ENCODE peak calls at places on chromosomes 5 and 9, in four cellular contexts. Z is PC-3, I is SJSA1, L is mesendoderm. D is an unnamed sample.

GRCh38 chr5:93415819-93416218 is 165.2 kb downstream of the NR2F1-AS1 start:
- DNase-seq in L (no peak), Z (no peak), I (no peak), D (no peak)

GRCh38 chr5:171483453-171484177 is 64.2 kb downstream of the FGF18 start:
- DNase-seq in I (no peak), L (no peak), Z (no peak), D (peak; percentile 54)

GRCh38 chr9:122158202-122158601 is 1.4 kb downstream of the NDUFA8 start:
- DNase-seq in L (peak; percentile 81), Z (peak; percentile 54), I (peak; percentile 49), D (peak; percentile 86)

GRCh38 chr9:121807918-121808278 is 156.5 kb downstream of the DAB2IP start:
- DNase-seq in L (no peak), Z (no peak), I (no peak), D (peak; percentile 29)

GRCh38 chr5:138369706-138370105 is 17.2 kb downstream of the KDM3B start:
- DNase-seq in L (no peak), I (no peak), Z (no peak), D (no peak)

GRCh38 chr9:116344416-116344815 is 190.8 kb downstream of the PAPPA start:
- DNase-seq in L (no peak), Z (no peak), I (no peak), D (no peak)

GRCh38 chr9:126496181-126496576 is 117.5 kb upstream of the LMX1B start:
- DNase-seq in Z (no peak), L (no peak), I (no peak), D (no peak)

GRCh38 chr5:177447611-177448243 is 1.1 kb downstream of the PRR7 start:
- DNase-seq in L (peak; percentile 88), Z (peak; percentile 95), I (peak; percentile 94), D (peak; percentile 92)

DNA sequence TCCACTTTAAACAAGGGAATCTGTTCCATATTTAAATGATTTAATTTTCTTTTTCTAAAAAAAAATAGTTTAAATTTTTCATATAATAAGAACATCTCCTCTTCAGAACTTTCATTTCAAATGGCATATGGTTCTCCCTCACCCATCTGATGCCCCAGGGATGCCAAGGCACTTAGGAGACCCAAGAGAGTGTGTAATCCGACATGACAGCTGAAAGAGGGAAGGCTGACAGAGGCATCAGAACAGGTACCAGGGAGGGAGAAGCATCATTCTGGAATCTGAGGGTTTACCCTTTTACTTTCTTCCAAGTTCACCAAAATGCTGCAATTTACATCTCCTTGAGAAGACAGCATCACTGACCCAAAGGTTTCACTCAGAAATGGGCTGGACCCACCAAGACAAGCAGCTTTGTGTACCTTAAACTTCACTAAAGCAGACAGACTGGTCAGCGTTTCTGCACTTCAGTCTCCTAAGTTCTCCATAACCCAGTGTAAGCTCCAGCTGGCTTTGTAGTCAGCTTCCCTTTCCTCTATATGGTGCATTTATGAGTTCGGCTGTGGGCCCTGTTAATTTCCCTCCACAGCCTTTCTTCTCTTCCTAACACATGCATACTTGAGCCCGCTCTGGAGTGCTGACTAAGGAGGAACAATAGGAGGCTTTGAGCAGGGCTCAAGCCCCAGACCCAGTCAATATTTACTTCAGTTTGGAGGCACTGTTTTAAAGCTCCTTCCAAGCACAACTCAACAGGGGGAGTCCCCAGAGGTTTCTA is 17.7 kb downstream of the EFNA5 start:
- DNase-seq in L (peak; percentile 50), I (no peak), Z (no peak), D (no peak)
- H3K4me1 ChIP-seq in L (peaks cover 3% of the 10 kb centered on the region), I (no peaks in the 10 kb centered on the region), Z (no peaks in the 10 kb centered on the region), D (peaks cover 23% of the 10 kb centered on the region)

DNA sequence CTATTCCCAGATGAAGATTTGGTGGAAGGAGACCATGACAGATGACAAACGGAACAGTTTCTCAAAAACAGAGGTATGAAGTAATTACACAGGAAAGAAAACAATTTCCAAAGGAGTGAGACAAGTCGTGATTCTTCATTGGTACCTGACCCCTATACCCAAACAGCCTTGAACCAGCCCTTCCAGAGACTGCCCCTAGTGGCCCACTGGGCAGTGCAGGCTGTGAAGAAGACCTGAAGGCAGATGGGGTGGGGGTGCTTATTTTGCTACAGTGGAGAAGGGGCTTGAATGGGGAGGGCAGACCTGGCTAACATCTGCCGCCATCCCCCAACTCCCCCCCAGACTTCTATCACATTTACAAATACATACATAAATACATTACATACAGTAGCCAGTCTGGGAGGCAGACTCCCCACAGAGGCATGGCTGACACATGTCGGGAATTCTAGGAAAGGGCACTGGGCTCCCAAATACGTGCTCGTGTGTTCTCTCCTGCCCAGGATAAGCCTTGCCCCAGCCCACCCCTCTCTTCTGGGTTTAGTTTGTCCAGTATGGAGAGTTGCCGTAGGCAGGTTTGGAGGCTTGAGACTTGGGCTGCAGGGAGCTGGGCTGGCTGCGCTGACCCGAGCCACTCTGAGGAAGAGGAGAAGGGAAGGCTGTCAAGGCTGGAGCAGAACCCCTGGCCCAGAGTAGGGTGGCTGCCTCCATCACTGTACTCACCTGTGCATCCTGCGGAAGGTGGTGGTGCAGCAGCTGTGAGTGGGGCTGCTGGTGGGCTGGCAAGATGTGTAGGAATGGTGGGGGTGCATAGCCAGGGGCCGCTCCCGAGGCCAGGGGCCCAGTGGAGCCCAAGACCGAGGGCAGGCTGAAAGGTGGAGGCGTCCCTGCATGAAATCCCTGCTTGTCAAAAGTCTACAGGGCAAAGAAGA is 105.3 kb downstream of the UBE2R2 start:
- DNase-seq in I (no peak), L (peak; percentile 72), Z (peak; percentile 23), D (peak; percentile 88)
- H3K36me3 ChIP-seq in I (peaks cover 82% of the 10 kb centered on the region), L (peaks cover 36% of the 10 kb centered on the region), Z (peaks cover 62% of the 10 kb centered on the region), D (peaks cover 100% of the 10 kb centered on the region)

GRCh38 chr5:79835220-79835714 is 145.6 kb downstream of the CMYA5 start:
- DNase-seq in L (no peak), Z (no peak), I (no peak), D (peak; percentile 23)
- H3K4me1 ChIP-seq in L (no peaks in the 10 kb centered on the region), Z (no peaks in the 10 kb centered on the region), I (no peaks in the 10 kb centered on the region), D (no peaks in the 10 kb centered on the region)

DNA sequence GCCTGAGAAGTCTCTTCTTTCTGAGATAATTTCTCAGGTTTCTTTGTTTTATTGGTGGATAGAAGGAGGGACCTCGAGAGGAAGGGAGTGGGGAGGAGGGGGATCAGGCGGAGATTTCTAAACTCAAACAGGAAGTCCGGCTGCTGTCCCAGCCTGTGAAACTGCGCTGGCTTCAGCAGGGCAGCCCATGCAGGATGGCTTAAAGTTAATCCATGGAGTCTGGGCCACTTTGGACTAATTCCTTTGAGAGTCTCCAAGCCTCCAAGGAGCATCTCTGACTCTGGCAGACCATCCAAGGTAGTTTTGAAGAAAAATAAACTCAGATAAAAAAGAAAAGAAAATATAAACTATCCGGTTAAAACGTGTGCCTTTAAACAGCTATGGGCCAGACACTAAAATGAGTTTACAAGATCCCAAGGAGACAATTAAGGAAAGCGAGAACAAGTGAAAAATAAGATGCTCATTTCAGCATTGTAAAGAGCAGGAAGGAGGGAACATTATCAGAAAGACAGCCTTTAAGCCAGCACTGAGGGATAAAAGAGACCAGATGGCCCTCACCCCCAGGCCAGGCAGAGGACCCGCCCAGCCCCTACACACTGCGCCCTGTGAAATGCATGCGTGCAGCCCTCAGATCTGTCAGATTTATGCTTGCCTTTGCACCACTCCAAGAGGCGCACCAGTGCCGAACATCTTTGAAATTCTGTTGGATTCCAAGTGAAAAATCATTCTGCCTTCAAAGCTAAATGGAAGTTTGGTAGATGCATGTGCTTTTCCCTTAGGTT is 378.2 kb downstream of the MLLT3 start:
- DNase-seq in I (no peak), L (no peak), Z (no peak), D (no peak)
- H3K36me3 ChIP-seq in I (no peaks in the 10 kb centered on the region), L (no peaks in the 10 kb centered on the region), Z (no peaks in the 10 kb centered on the region), D (no peaks in the 10 kb centered on the region)

DNA sequence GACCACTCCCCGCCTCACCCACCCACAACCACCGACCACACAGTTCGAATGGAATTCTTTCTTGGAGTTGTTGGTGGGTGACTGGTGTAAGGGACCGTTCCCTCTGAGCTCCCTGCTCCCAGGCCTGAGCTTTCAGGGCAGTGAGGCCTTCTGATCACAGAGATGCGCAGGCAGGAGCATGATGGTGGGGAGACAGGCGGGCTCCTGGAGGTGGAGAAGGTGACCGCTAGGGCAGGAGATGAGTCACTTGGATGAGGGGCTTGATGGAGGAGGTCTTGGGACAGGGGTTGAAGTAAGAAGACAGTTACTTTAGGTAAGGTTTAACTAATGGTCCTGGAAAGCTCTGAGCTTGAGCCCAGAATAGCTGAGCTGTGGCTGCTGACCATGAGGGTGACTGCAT is 88.5 kb downstream of the HSPA4 start:
- DNase-seq in Z (no peak), I (peak; percentile 33), L (no peak), D (peak; percentile 15)
- H3K4me1 ChIP-seq in Z (no peaks in the 10 kb centered on the region), I (no peaks in the 10 kb centered on the region), L (no peaks in the 10 kb centered on the region), D (no peaks in the 10 kb centered on the region)

GRCh38 chr5:94670726-94671125 is 52.3 kb downstream of the SLF1 start:
- DNase-seq in Z (no peak), L (no peak), I (no peak), D (no peak)

GRCh38 chr5:94672746-94673145 is 54.3 kb downstream of the SLF1 start:
- DNase-seq in I (no peak), Z (no peak), L (no peak), D (no peak)

DNA sequence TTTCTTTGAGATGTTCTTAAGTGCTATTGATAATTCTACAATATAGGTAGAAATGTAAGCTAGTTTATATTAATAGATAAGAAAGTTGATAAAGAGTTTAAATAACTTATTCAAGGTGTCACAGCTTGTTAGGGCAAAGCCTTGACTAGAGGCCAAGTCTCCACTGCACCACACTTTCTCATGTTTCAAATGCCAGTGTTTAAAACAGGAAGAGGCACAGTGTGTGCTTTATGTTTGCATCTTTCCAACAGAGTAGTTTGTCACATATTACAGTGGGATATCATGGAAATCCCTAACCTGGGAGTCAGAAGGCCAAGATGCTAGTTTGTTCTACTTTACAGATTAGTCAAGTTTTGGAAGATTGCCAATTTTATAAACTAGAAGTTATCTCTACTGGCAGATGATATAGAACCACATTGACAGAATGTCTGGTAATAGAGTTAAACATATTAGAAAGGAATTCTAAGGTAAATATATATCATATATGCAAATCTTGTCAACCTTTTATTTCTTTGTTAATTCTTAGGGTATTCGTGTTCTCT is 56.4 kb downstream of the SLF1 start:
- DNase-seq in I (no peak), L (no peak), Z (peak; percentile 18), D (no peak)
- H3K36me3 ChIP-seq in I (peaks cover 6% of the 10 kb centered on the region), L (peaks cover 2% of the 10 kb centered on the region), Z (no peaks in the 10 kb centered on the region), D (peaks cover 38% of the 10 kb centered on the region)

GRCh38 chr5:5648694-5649093 is 226.2 kb downstream of the ICE1 start:
- DNase-seq in L (no peak), Z (no peak), I (no peak), D (no peak)
- H3K4me1 ChIP-seq in L (peaks cover 2% of the 10 kb centered on the region), Z (no peaks in the 10 kb centered on the region), I (peaks cover 19% of the 10 kb centered on the region), D (peaks cover 2% of the 10 kb centered on the region)

DNA sequence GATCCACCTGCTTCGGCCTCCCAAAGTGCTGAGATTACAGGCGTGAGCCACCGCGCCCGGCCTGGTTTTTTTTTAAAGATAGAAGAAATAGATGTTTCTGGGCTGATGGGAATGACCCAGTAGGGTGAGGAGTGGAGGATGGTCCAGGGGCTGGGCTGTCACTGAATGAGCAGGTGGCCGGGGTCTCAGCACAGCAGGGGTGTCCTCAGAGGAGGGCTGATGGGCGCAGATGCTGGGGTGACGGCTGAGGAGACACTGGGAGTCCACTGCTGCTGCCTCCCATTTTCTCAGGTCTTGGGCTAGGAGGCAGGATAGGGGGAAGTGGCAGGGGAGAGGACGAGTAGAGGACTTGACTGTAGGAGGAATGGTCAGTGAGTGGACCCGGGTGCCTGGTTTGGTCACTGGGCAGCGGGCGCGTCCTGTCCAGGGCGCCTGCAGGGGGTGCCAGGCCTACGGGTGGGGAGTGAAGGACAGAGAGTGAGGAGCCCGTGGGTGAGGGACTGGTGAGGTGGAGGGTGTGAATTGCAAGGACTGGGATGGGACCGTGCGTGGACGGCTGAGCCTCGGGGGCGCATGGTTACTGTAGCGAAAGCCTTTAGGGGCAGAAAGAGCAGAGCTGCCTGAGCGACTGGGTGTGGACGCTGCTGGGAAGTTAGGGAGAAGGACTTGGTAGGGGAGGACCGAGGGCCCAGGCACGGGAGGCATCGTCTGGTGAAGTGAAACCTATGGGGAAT is 2.2 kb upstream of the TOR4A start:
- DNase-seq in L (no peak), I (peak; percentile 42), Z (no peak), D (peak; percentile 47)
- H3K36me3 ChIP-seq in L (no peaks in the 10 kb centered on the region), I (peaks cover 53% of the 10 kb centered on the region), Z (no peaks in the 10 kb centered on the region), D (peaks cover 12% of the 10 kb centered on the region)